ENCODE peak calls at places on chromosomes 4 and X, in seven cellular contexts. L is WTC11, V is GM12878, T is HepG2, S is HEK293T, O is H1, N is HCT116. B is an unnamed sample.

GRCh38 chrX:9845574-9845948 is 59.3 kb downstream of the SHROOM2 start:
- DNase-seq in O (no peak), L (no peak), T (peak), V (no peak), N (no peak), S (no peak), B (no peak)

GRCh38 chrX:23902419-23902818 is 5.3 kb downstream of the APOO start:
- DNase-seq in T (peak), O (no peak), S (peak), N (no peak), V (no peak), L (no peak), B (peak)

GRCh38 chr4:89157488-89158024 is 46.2 kb downstream of the TIGD2 start:
- DNase-seq in V (no peak), N (no peak), S (no peak), L (no peak), T (no peak), O (no peak), B (no peak)

GRCh38 chr4:34850983-34851382 is 1393.3 kb downstream of the ARAP2 start:
- DNase-seq in V (no peak), N (no peak), L (no peak), T (no peak), O (no peak), S (no peak), B (no peak)

GRCh38 chr4:6885953-6886557 is 23.6 kb upstream of the TBC1D14 start:
- DNase-seq in L (no peak), N (no peak), V (peak), T (no peak), O (no peak), S (no peak), B (no peak)

GRCh38 chr4:153523941-153524386 is 57.8 kb downstream of the TMEM131L start:
- DNase-seq in S (no peak), O (no peak), V (no peak), N (no peak), L (no peak), T (no peak), B (no peak)

GRCh38 chr4:7462509-7462971 is 27.8 kb upstream of the PSAPL1 start:
- DNase-seq in V (no peak), S (no peak), O (no peak), T (peak), L (no peak), N (peak), B (no peak)

GRCh38 chr4:85681194-85681803 is 206.3 kb downstream of the ARHGAP24 start:
- DNase-seq in O (no peak), T (no peak), L (no peak), N (no peak), S (no peak), V (no peak), B (no peak)

GRCh38 chrX:99242001-99242400 is 1168.1 kb downstream of the PCDH19 start:
- DNase-seq in V (no peak), L (peak), S (no peak), O (peak), N (no peak), T (no peak), B (no peak)

GRCh38 chrX:66110112-66110511 is 53.9 kb upstream of the HEPH start:
- DNase-seq in S (peak), L (peak), N (peak), O (no peak), T (no peak), V (no peak), B (peak)

GRCh38 chr4:85866508-85866907 is 391.6 kb downstream of the ARHGAP24 start:
- DNase-seq in L (no peak), T (no peak), V (no peak), O (no peak), S (no peak), N (no peak), B (no peak)

GRCh38 chrX:130770615-130771014 is 132.4 kb downstream of the ENOX2 start:
- DNase-seq in O (no peak), S (no peak), T (no peak), N (peak), L (no peak), V (no peak), B (no peak)

GRCh38 chr4:37976513-37976912 is 16.3 kb downstream of the PTTG2 start:
- DNase-seq in T (peak), L (no peak), O (no peak), V (no peak), S (no peak), N (no peak), B (no peak)

GRCh38 chr4:37978509-37978908 is 18.3 kb downstream of the PTTG2 start:
- DNase-seq in V (no peak), T (no peak), L (no peak), S (no peak), N (no peak), O (no peak), B (no peak)

GRCh38 chr4:37981425-37981824 is 21.2 kb downstream of the PTTG2 start:
- DNase-seq in V (no peak), N (no peak), L (no peak), S (no peak), O (no peak), T (no peak), B (no peak)

GRCh38 chr4:37976991-37977470 is 16.8 kb downstream of the PTTG2 start:
- DNase-seq in T (peak), V (no peak), S (peak), L (peak), O (peak), N (peak), B (peak)

DNA sequence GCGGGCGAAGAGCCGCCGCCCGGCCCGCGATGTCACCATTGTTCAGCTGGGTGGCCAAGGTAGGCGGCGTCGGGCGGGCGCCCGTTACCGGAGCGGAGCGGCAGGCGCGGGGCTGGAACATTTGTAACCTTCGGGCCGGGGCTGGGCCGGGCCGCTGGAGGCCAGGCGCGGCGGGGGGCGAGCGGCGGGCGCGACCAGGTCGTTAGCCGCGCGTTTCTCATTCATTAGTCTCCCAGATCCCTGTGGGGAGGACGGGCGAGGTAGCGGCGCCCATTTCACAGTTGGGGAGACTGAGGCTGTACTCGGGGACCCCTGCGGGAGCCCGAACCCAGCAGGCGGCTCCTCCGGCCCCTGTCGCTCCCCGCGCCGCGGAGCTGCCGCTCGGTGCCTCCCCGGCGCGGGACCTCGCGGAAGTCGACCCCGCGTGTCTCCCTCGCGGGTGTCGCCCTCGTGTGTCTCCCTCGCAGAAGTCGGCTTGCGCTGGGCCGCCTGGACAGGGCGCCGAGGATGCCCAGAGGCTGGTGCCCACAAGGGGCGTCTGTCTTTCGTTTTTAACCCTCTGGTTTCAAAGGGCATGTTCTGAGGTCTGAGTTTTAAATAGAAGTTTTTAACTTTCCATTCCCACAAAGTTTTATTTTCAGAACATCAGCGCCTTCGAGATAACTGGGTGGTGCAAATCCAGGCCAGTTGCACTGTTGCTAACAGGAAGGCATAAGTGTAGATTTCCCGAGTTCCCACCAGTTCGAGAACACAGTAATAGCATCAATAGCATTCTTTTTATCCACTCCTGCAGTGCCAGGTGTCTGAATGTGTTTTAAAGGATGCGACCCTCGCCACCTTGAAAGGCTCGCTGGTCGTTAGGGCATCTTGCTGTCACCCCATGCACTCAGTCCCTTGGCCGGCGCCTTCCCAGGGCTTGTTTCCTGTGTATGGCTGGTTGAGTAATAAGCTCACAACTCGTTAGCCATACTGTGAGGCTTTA is 17.6 kb downstream of the PTTG2 start:
- DNase-seq in T (peak), S (peak), N (peak), V (peak), L (peak), O (peak), B (peak)
- TF ChIP-seq SP1 in T (no peak), S (no peak), N (no peak), V (no peak), L (no peak), O (no peak), B (no peak)

GRCh38 chr4:105520819-105521790 is 31.3 kb upstream of the ARHGEF38 start:
- DNase-seq in S (peak), V (peak), L (peak), T (peak), N (peak), O (no peak), B (peak)

GRCh38 chr4:105526656-105527055 is 25.8 kb upstream of the ARHGEF38 start:
- DNase-seq in L (no peak), V (no peak), S (no peak), O (no peak), T (no peak), N (no peak), B (no peak)

DNA sequence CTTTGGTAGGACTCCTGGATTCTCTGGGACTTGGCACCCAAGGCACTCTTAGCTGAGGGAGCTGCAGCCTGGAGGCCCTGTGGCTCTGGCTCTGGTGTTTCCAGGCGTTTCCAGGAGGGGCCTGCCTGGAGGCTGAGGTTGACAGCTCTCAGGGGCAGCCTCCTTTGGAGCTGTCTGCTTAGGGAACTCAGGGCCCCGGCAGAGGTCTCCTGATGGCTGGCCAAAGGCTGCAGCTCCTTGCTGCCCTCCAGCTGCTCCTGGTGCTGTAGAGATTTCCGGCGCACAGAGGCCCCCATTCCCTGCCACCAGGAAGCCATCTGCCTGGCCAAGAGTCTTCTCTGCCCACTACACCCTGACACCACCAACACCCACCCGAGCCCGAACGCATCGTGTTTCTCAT is 25.3 kb upstream of the ARHGEF38 start:
- DNase-seq in L (no peak), S (no peak), O (no peak), N (no peak), T (no peak), V (no peak), B (no peak)
- TF ChIP-seq SP1 in L (no peak), S (no peak), O (no peak), N (no peak), T (no peak), V (no peak), B (no peak)

GRCh38 chr4:127832585-127832984 is 48.1 kb upstream of the PLK4 start:
- DNase-seq in N (no peak), V (peak), L (no peak), O (no peak), T (no peak), S (no peak), B (no peak)
- TF ChIP-seq SP1 in N (no peak), V (no peak), L (no peak), O (no peak), T (no peak), S (no peak), B (no peak)

GRCh38 chrX:22800360-22800759 is 199.4 kb upstream of the DDX53 start:
- DNase-seq in L (no peak), V (no peak), S (no peak), N (no peak), T (no peak), O (no peak), B (no peak)
- TF ChIP-seq SP1 in L (no peak), V (no peak), S (no peak), N (no peak), T (no peak), O (no peak), B (no peak)

GRCh38 chrX:120736989-120737388 is 107.1 kb upstream of the C1GALT1C1 start:
- DNase-seq in N (no peak), T (no peak), S (no peak), L (no peak), V (no peak), O (no peak), B (no peak)
- TF ChIP-seq SP1 in N (no peak), T (no peak), S (no peak), L (no peak), V (no peak), O (no peak), B (no peak)

GRCh38 chr4:150078041-150078995 is at the start of gene DCLK2:
- DNase-seq in N (peak), O (peak), V (no peak), S (peak), L (peak), T (no peak), B (peak)
- TF ChIP-seq SP1 in N (no peak), O (no peak), V (no peak), S (no peak), L (no peak), T (no peak), B (no peak)

GRCh38 chr4:169131556-169132208 is 121.6 kb upstream of the CBR4 start:
- DNase-seq in L (no peak), S (no peak), N (no peak), V (no peak), T (no peak), O (no peak), B (no peak)

GRCh38 chr4:169135776-169136175 is 125.7 kb upstream of the CBR4 start:
- DNase-seq in V (no peak), T (no peak), O (no peak), N (no peak), L (no peak), S (no peak), B (no peak)

GRCh38 chr4:169136330-169136729 is 126.3 kb upstream of the CBR4 start:
- DNase-seq in L (no peak), O (no peak), V (no peak), S (no peak), T (no peak), N (no peak), B (no peak)

GRCh38 chr4:169132561-169133305 is 122.7 kb upstream of the CBR4 start:
- DNase-seq in O (no peak), N (no peak), T (no peak), V (no peak), S (no peak), L (no peak), B (no peak)

GRCh38 chr4:169133932-169134331 is 123.9 kb upstream of the CBR4 start:
- DNase-seq in N (no peak), O (no peak), T (peak), V (no peak), L (no peak), S (no peak), B (no peak)
- TF ChIP-seq SP1 in N (no peak), O (no peak), T (no peak), V (no peak), L (no peak), S (no peak), B (no peak)

DNA sequence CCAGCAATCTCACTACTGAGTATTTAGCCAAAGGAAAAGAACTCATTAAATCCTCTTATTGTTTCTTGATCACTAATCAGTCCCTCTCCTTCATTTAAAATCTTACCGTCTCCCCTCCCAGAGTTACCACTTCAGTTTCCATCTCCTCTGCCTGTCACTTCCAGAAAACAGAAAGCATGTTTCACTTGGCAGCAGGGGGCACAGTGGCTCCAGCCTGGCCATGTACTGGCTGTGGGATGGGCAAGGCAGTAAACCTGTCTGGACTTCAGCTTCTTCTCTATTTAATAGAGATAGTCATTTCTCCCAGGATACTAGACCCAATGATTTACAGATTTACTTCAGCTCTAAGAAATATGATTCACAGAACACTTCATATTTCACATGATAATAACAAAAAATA is 63.2 kb downstream of the CD40LG start:
- DNase-seq in O (no peak), T (no peak), N (no peak), V (no peak), S (no peak), L (peak), B (no peak)
- TF ChIP-seq SP1 in O (no peak), T (no peak), N (no peak), V (no peak), S (no peak), L (no peak), B (no peak)

B was measured in K562.